ENCODE peak calls at places on chromosomes 3 and 15, in five cellular contexts. One of them, this sample, is unnamed.

GRCh38 chr15:96181873-96182301 is 148.6 kb upstream of the NR2F2 start:
- DNase-seq in iris pigment epithelial cell: peak
- DNase-seq in brain microvascular endothelial cell: peak
- DNase-seq in A549: no peak
- DNase-seq in cerebellar cortex: no peak
- DNase-seq in this sample: peak

GRCh38 chr3:168952551-168952950 is 711.0 kb downstream of the MECOM start:
- DNase-seq in iris pigment epithelial cell: peak
- DNase-seq in brain microvascular endothelial cell: no peak
- DNase-seq in A549: peak
- DNase-seq in cerebellar cortex: no peak
- DNase-seq in this sample: peak

GRCh38 chr3:104554409-104554808 is 812.3 kb upstream of the ALCAM start:
- DNase-seq in iris pigment epithelial cell: no peak
- DNase-seq in brain microvascular endothelial cell: no peak
- DNase-seq in A549: no peak
- DNase-seq in cerebellar cortex: no peak
- DNase-seq in this sample: peak

GRCh38 chr15:98658831-98659699 is 10.7 kb downstream of the IGF1R start:
- DNase-seq in iris pigment epithelial cell: peak
- DNase-seq in brain microvascular endothelial cell: no peak
- DNase-seq in A549: peak
- DNase-seq in cerebellar cortex: peak
- DNase-seq in this sample: peak

GRCh38 chr15:52783929-52784798 is 6.0 kb downstream of the ONECUT1 start:
- DNase-seq in iris pigment epithelial cell: no peak
- DNase-seq in brain microvascular endothelial cell: no peak
- DNase-seq in A549: peak
- DNase-seq in cerebellar cortex: peak
- DNase-seq in this sample: no peak

GRCh38 chr3:39148116-39149058 is 5.0 kb downstream of the CSRNP1 start:
- DNase-seq in iris pigment epithelial cell: peak
- DNase-seq in brain microvascular endothelial cell: peak
- DNase-seq in A549: no peak
- DNase-seq in cerebellar cortex: peak
- DNase-seq in this sample: no peak

GRCh38 chr3:185534511-185534910 is 17.9 kb downstream of the LIPH start:
- DNase-seq in iris pigment epithelial cell: peak
- DNase-seq in brain microvascular endothelial cell: no peak
- DNase-seq in A549: no peak
- DNase-seq in cerebellar cortex: no peak
- DNase-seq in this sample: peak

GRCh38 chr3:179653777-179654117 is 907 bp downstream of the USP13 start:
- DNase-seq in iris pigment epithelial cell: peak
- DNase-seq in brain microvascular endothelial cell: peak
- DNase-seq in A549: peak
- DNase-seq in cerebellar cortex: no peak
- DNase-seq in this sample: no peak

GRCh38 chr3:196218155-196218712 is 1.9 kb downstream of the SLC51A start:
- DNase-seq in iris pigment epithelial cell: no peak
- DNase-seq in brain microvascular endothelial cell: no peak
- DNase-seq in A549: no peak
- DNase-seq in cerebellar cortex: no peak
- DNase-seq in this sample: no peak

GRCh38 chr15:99100245-99101173 is 4.4 kb upstream of the SYNM start:
- DNase-seq in iris pigment epithelial cell: peak
- DNase-seq in brain microvascular endothelial cell: peak
- DNase-seq in A549: peak
- DNase-seq in cerebellar cortex: peak
- DNase-seq in this sample: peak

This sample was measured in cardiac fibroblast.